ENCODE peak calls at places on chromosomes 5 and 9, in six cellular contexts. Y is fibroblast of the aortic adventitia, Q is mammary epithelial cell, Z is pancreas, G is AG10803, C is thoracic aorta. D is an unnamed sample.

GRCh38 chr9:136328622-136329041 is 1.3 kb downstream of the GPSM1 start:
- DNase-seq in Y (peak), C (no peak), G (peak), Z (peak), Q (no peak), D (no peak)

GRCh38 chr5:64796301-64796700 is 27.6 kb downstream of the CWC27 start:
- DNase-seq in G (no peak), C (no peak), Y (no peak), Z (no peak), Q (no peak), D (no peak)

GRCh38 chr9:115254781-115255180 is 136.8 kb upstream of the TNC start:
- DNase-seq in Q (no peak), G (no peak), Z (no peak), C (no peak), Y (no peak), D (no peak)

GRCh38 chr9:2726620-2727335 is 9.5 kb downstream of the KCNV2 start:
- DNase-seq in Y (peak), G (peak), Z (no peak), C (no peak), Q (peak), D (peak)

GRCh38 chr9:14313951-14314423 is at the start of gene NFIB:
- DNase-seq in Q (peak), G (no peak), Y (peak), C (no peak), Z (peak), D (peak)

GRCh38 chr5:75890546-75890945 is 173.3 kb upstream of the POC5 start:
- DNase-seq in Y (no peak), Q (peak), Z (no peak), G (no peak), C (no peak), D (peak)

GRCh38 chr5:6759401-6759800 is 46.2 kb downstream of the TENT4A start:
- DNase-seq in Z (no peak), C (no peak), G (no peak), Y (peak), Q (no peak), D (peak)

GRCh38 chr5:142065273-142065672 is 43.3 kb upstream of the NDFIP1 start:
- DNase-seq in Y (no peak), Q (no peak), C (no peak), Z (no peak), G (peak), D (no peak)

GRCh38 chr5:132378580-132378979 is 9.1 kb downstream of the SLC22A5 start:
- DNase-seq in G (no peak), Z (no peak), C (no peak), Q (no peak), Y (no peak), D (peak)

GRCh38 chr9:85258823-85259370 is 482.9 kb downstream of the AGTPBP1 start:
- DNase-seq in Y (peak), C (no peak), Q (peak), Z (peak), G (peak), D (peak)

GRCh38 chr5:180644825-180645608 is 4.4 kb downstream of the FLT4 start:
- DNase-seq in Q (no peak), C (no peak), Y (no peak), G (no peak), Z (peak), D (no peak)

GRCh38 chr5:136020383-136021015 is 8.3 kb upstream of the TGFBI start:
- DNase-seq in Z (no peak), G (peak), C (no peak), Y (peak), Q (peak), D (peak)

GRCh38 chr9:134982311-134982710 is 64.6 kb upstream of the FCN1 start:
- DNase-seq in Q (no peak), Z (no peak), Y (no peak), C (no peak), G (no peak), D (no peak)

GRCh38 chr9:138100711-138101349 is 223.2 kb downstream of the CACNA1B start:
- DNase-seq in Y (no peak), Q (no peak), G (no peak), C (no peak), Z (no peak), D (no peak)

GRCh38 chr9:13146838-13147237 is 132.7 kb downstream of the MPDZ start:
- DNase-seq in G (no peak), Y (no peak), Z (no peak), Q (no peak), C (no peak), D (peak)

GRCh38 chr5:39520232-39520572 is 95.4 kb upstream of the DAB2 start:
- DNase-seq in Q (no peak), Z (no peak), C (no peak), G (peak), Y (peak), D (no peak)

GRCh38 chr5:1003296-1003937 is 5.2 kb upstream of the NKD2 start:
- DNase-seq in Y (no peak), Q (peak), C (peak), Z (peak), G (no peak), D (peak)

GRCh38 chr5:3323144-3323543 is 272.5 kb upstream of the IRX1 start:
- DNase-seq in G (no peak), C (no peak), Z (no peak), Y (no peak), Q (no peak), D (no peak)

GRCh38 chr5:171369056-171369455 is 18.6 kb upstream of the NPM1 start:
- DNase-seq in Q (no peak), C (no peak), Y (no peak), G (no peak), Z (no peak), D (no peak)

GRCh38 chr5:135392256-135392655 is 6.8 kb downstream of the MACROH2A1 start:
- DNase-seq in G (peak), Q (peak), Y (peak), C (no peak), Z (no peak), D (no peak)

GRCh38 chr9:136686794-136687711 is at the start of gene AGPAT2:
- DNase-seq in C (no peak), Z (peak), Q (peak), G (peak), Y (peak), D (peak)

GRCh38 chr5:75167345-75167744 is 69.3 kb downstream of the ANKRD31 start:
- DNase-seq in C (no peak), Q (peak), G (peak), Z (no peak), Y (no peak), D (peak)

GRCh38 chr9:75918154-75918553 is 27.7 kb downstream of the PCSK5 start:
- DNase-seq in Q (peak), G (no peak), Z (no peak), C (no peak), Y (no peak), D (peak)

GRCh38 chr5:173457482-173457881 is 129.3 kb upstream of the STC2 start:
- DNase-seq in G (peak), Y (peak), Q (no peak), Z (no peak), C (no peak), D (no peak)

GRCh38 chr9:75715360-75715759 is 175.1 kb upstream of the PCSK5 start:
- DNase-seq in Z (no peak), Q (no peak), G (no peak), Y (no peak), C (no peak), D (peak)

GRCh38 chr9:27212191-27212590 is 84.8 kb downstream of the EQTN start:
- DNase-seq in C (no peak), Y (no peak), G (no peak), Q (peak), Z (no peak), D (peak)

GRCh38 chr5:129392681-129393080 is 67.4 kb upstream of the ADAMTS19 start:
- DNase-seq in C (no peak), Y (no peak), Z (no peak), Q (no peak), G (no peak), D (no peak)

GRCh38 chr5:180469586-180469865 is 24.7 kb upstream of the CNOT6 start:
- DNase-seq in C (no peak), Z (no peak), Y (no peak), G (no peak), Q (no peak), D (no peak)

GRCh38 chr9:84711936-84712335 is 42.4 kb downstream of the NTRK2 start:
- DNase-seq in C (no peak), Y (no peak), Q (peak), Z (no peak), G (peak), D (peak)

DNA sequence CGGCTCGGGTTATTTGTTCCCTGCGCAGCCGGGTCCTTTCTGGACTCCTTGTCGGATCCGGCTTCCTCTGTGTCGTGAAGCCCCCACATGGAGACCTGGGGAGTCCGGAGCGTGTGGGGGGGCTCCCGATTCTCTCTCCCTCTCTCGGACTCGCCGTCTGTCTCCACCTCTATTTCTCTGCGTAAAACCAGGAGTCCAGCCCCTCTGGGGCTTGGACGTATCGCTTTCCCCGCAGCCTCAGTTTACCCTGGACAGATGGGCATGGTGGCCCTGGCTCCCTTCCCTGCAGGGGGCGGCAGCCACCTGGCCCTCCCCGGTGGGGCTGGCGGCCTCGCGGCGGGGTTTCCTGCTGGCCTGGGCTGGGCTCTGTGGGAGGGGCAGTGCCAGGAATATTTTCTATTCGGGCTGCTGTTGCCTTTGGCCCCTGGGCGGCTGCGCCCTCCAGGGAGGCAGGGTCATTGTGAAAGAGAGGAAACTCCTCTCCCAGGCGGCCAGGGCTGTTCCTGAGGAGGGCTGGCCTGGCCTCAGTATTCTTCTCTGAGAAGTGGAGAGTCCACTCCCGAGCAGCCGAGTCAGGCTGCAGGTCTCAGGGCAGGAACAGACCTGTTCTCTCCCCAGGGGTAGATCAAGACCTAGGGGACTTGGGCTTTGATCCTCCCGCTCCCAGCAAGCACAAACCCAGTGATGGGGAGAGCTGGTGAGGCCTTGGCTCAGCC is 665 bp downstream of the ASS1 start:
- DNase-seq in G (peak), Y (peak), C (peak), Q (peak), Z (peak), D (peak)
- H3K4me3 ChIP-seq in G (peak), Y (peak), C (peak), Q (peak), Z (peak), D (peak)

GRCh38 chr5:126490167-126490937 is 67.1 kb downstream of the GRAMD2B start:
- DNase-seq in C (no peak), Y (peak), Z (no peak), Q (no peak), G (peak), D (peak)
- TF ChIP-seq CTCF in C (no peak), Y (peak), Z (no peak), Q (peak), G (peak), D (peak)

GRCh38 chr5:93611900-93612898 is 29.2 kb downstream of the NR2F1 start:
- DNase-seq in G (peak), Y (no peak), Z (peak), Q (peak), C (no peak), D (peak)
- H3K4me3 ChIP-seq in G (no peak), Y (no peak), Z (no peak), Q (no peak), C (no peak), D (no peak)

GRCh38 chr5:146475190-146475801 is 28.2 kb downstream of the TCERG1 start:
- DNase-seq in G (no peak), Q (no peak), Y (no peak), C (no peak), Z (no peak), D (no peak)
- TF ChIP-seq CTCF in G (peak), Q (peak), Y (peak), C (no peak), Z (no peak), D (no peak)